ENCODE peak calls at places on chromosome 7, in six cellular contexts. O is cardiac fibroblast, M is lower leg skin, J is pancreas, B is right atrium auricular region, R is epithelial cell of esophagus. N is an unnamed sample.

GRCh38 chr7:151925446-151926335 is 30.6 kb upstream of the GALNTL5 start:
- DNase-seq in O (peak; percentile 32), M (peak; percentile 66), J (no peak), B (peak; percentile 74), R (no peak), N (peak; percentile 65)

GRCh38 chr7:18798018-18798906 is 302.7 kb downstream of the HDAC9 start:
- DNase-seq in O (peak; percentile 5), M (no peak), J (no peak), B (no peak), R (no peak), N (no peak)

GRCh38 chr7:40469481-40469880 is 334.7 kb downstream of the SUGCT start:
- DNase-seq in O (peak; percentile 90), M (no peak), J (no peak), B (no peak), R (peak; percentile 1), N (no peak)

GRCh38 chr7:158587425-158588084 is at the start of gene PTPRN2:
- DNase-seq in O (peak; percentile 46), M (no peak), J (peak; percentile 87), B (no peak), R (peak; percentile 60), N (peak; percentile 66)

GRCh38 chr7:159130820-159131219 is 13.8 kb downstream of the VIPR2 start:
- DNase-seq in O (no peak), M (no peak), J (no peak), B (peak; percentile 5), R (no peak), N (no peak)

GRCh38 chr7:5629941-5630340 is 151.5 kb downstream of the RNF216 start:
- DNase-seq in O (peak; percentile 86), M (no peak), J (no peak), B (no peak), R (peak; percentile 92), N (no peak)

GRCh38 chr7:51545131-51545530 is 228.5 kb upstream of the COBL start:
- DNase-seq in O (no peak), M (no peak), J (no peak), B (no peak), R (peak; percentile 14), N (no peak)

GRCh38 chr7:47361746-47362215 is 220.1 kb downstream of the TNS3 start:
- DNase-seq in O (peak; percentile 89), M (peak; percentile 74), J (no peak), B (no peak), R (peak; percentile 97), N (no peak)

GRCh38 chr7:140283472-140283871 is 106.7 kb upstream of the KDM7A start:
- DNase-seq in O (no peak), M (no peak), J (no peak), B (no peak), R (no peak), N (no peak)

DNA sequence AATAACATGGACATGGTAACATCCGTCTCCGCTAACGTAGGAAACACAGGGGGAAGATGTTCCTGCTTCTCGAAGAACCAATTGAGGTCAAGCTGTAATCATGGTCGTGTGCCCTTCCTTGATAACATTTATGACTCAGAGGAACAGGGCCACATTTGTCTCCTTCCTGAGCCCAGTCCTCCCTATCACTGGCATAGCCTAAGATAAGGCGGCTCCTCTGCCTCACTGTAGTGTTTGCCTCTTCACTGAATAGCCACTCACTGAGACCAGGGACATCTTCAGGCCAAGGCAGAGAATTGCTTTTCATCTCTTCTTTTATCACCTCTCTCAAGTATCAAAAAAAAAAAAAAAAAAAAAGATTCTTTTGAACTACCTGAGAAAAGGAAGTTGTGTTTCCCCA is 5.4 kb upstream of the GRM8 start:
- DNase-seq in O (no peak), M (no peak), J (no peak), B (no peak), R (no peak), N (no peak)
- TF ChIP-seq CTCF in O (no peak), M (no peak), J (no peak), B (no peak), R (no peak), N (no peak)

GRCh38 chr7:46131916-46132795 is 211.1 kb upstream of the IGFBP3 start:
- DNase-seq in O (peak; percentile 9), M (no peak), J (peak; percentile 15), B (no peak), R (peak; percentile 69), N (no peak)
- TF ChIP-seq CTCF in O (peak; percentile 20), M (no peak), J (no peak), B (no peak), R (peak; percentile 29), N (no peak)

GRCh38 chr7:44595934-44596635 is 10.3 kb upstream of the OGDH start:
- DNase-seq in O (peak; percentile 41), M (no peak), J (no peak), B (no peak), R (no peak), N (no peak)
- TF ChIP-seq CTCF in O (no peak), M (no peak), J (no peak), B (no peak), R (no peak), N (no peak)

DNA sequence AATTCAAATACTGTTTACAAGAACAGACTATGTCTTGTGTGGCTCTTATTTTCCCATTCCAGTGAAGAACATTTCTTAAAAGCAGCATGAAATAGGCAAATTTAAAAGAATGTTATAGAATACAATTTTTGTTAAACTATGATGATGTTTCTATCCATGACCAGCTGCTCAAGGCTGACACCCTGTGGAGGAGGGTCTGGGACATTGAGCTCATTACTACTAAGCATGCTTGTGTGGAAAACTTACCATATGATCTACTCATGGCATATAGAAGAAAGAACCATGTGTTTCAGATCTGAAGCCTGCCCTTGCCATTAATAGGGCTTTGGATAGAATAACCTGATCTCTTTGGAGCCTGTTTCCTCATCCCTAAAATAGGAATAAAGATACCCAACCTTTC is 125.0 kb downstream of the FOXP2 start:
- DNase-seq in O (peak; percentile 5), M (no peak), J (no peak), B (no peak), R (peak; percentile 32), N (no peak)
- TF ChIP-seq CTCF in O (peak; percentile 6), M (no peak), J (no peak), B (peak; percentile 42), R (peak; percentile 68), N (no peak)

GRCh38 chr7:148721390-148721789 is 22.7 kb downstream of the CUL1 start:
- DNase-seq in O (no peak), M (no peak), J (no peak), B (no peak), R (no peak), N (no peak)

GRCh38 chr7:148720472-148720871 is 21.8 kb downstream of the CUL1 start:
- DNase-seq in O (peak; percentile 9), M (no peak), J (no peak), B (no peak), R (no peak), N (no peak)

GRCh38 chr7:148717266-148717793 is 18.6 kb downstream of the CUL1 start:
- DNase-seq in O (no peak), M (no peak), J (no peak), B (no peak), R (peak; percentile 31), N (no peak)

GRCh38 chr7:148719753-148720152 is 21.1 kb downstream of the CUL1 start:
- DNase-seq in O (no peak), M (no peak), J (no peak), B (no peak), R (no peak), N (no peak)

DNA sequence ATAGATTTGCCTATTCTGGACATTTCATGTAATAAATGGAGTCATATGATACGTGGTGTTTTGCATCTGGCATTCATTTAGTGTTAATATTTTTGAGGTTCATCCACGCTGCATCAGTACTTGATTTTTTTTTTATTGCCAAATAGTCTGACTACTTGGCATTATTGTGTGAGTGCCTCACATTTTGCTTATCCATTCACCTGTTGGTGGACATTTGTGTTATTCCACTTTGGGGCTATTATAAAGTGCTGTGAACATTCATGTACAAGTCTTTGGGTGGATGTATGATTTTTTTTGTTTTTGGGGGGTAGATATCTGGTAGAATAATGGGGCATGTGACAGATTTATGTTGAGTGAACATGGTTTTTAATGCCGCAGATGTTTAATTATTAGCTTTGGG is 19.7 kb downstream of the CUL1 start:
- DNase-seq in O (no peak), M (no peak), J (no peak), B (no peak), R (no peak), N (no peak)
- TF ChIP-seq CTCF in O (no peak), M (no peak), J (no peak), B (no peak), R (no peak), N (no peak)

GRCh38 chr7:24788956-24789576 is 31.8 kb upstream of the GSDME start:
- DNase-seq in O (no peak), M (no peak), J (no peak), B (no peak), R (peak; percentile 80), N (no peak)

GRCh38 chr7:24784292-24784691 is 27.0 kb upstream of the GSDME start:
- DNase-seq in O (no peak), M (no peak), J (no peak), B (no peak), R (no peak), N (no peak)

GRCh38 chr7:24786306-24786705 is 29.0 kb upstream of the GSDME start:
- DNase-seq in O (peak; percentile 36), M (no peak), J (no peak), B (no peak), R (no peak), N (no peak)

GRCh38 chr7:24786941-24787340 is 29.7 kb upstream of the GSDME start:
- DNase-seq in O (peak; percentile 98), M (peak; percentile 60), J (no peak), B (no peak), R (peak; percentile 97), N (peak; percentile 73)

DNA sequence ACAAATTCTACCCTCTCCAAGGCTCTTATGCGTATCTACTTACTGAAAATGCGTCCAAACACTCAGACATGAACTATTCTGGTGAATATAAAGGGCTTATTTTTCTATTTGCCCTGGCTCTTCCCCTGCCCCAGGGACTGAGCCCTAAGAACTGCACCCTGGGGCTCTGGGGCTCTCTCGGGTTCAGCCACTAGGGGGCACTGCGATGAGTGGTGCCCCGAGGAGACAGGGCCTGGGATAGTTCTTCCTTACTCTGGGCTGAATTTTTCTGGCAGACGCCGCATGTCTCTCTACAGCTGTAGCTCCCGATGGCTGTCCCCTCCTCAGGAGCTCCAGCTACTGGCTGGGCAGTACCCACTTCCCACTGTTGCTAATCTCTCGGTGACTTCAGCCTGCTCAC is 30.8 kb upstream of the GSDME start:
- DNase-seq in O (no peak), M (no peak), J (no peak), B (no peak), R (no peak), N (no peak)
- TF ChIP-seq CTCF in O (peak; percentile 48), M (no peak), J (no peak), B (peak; percentile 30), R (peak; percentile 45), N (peak; percentile 29)

GRCh38 chr7:45721949-45722598 is 147.9 kb downstream of the ADCY1 start:
- DNase-seq in O (no peak), M (no peak), J (no peak), B (no peak), R (no peak), N (no peak)
- TF ChIP-seq CTCF in O (no peak), M (no peak), J (no peak), B (no peak), R (no peak), N (no peak)